ENCODE peak calls at places on chromosome 19, in six cellular contexts. One of them, this sample, is unnamed.

GRCh38 chr19:43688059-43688763 is 18.2 kb upstream of the PLAUR start:
- DNase-seq in neural crest cell: no peak
- DNase-seq in glutamatergic neuron: no peak
- DNase-seq in cardiac fibroblast: no peak
- DNase-seq in upper lobe of left lung: no peak
- DNase-seq in heart left ventricle: no peak
- DNase-seq in this sample: no peak

GRCh38 chr19:38932425-38933179 is 1.9 kb downstream of the MRPS12 start:
- DNase-seq in glutamatergic neuron: no peak
- DNase-seq in upper lobe of left lung: peak; percentile 85
- DNase-seq in cardiac fibroblast: peak; percentile 64
- DNase-seq in neural crest cell: peak; percentile 45
- DNase-seq in heart left ventricle: no peak
- DNase-seq in this sample: no peak

GRCh38 chr19:55579766-55580621 is 654 bp downstream of the ZNF579 start:
- DNase-seq in glutamatergic neuron: peak; percentile 64
- DNase-seq in heart left ventricle: peak; percentile 49
- DNase-seq in upper lobe of left lung: no peak
- DNase-seq in cardiac fibroblast: peak; percentile 51
- DNase-seq in neural crest cell: no peak
- DNase-seq in this sample: no peak

GRCh38 chr19:51422053-51422448 is 4.6 kb upstream of the SIGLEC10 start:
- DNase-seq in glutamatergic neuron: peak; percentile 86
- DNase-seq in neural crest cell: peak; percentile 98
- DNase-seq in cardiac fibroblast: peak; percentile 80
- DNase-seq in upper lobe of left lung: peak; percentile 98
- DNase-seq in heart left ventricle: peak; percentile 83
- DNase-seq in this sample: peak; percentile 92

GRCh38 chr19:15010497-15011255 is 31.0 kb upstream of the SLC1A6 start:
- DNase-seq in cardiac fibroblast: no peak
- DNase-seq in glutamatergic neuron: peak; percentile 71
- DNase-seq in heart left ventricle: no peak
- DNase-seq in neural crest cell: no peak
- DNase-seq in upper lobe of left lung: peak; percentile 76
- DNase-seq in this sample: no peak

GRCh38 chr19:7349961-7350711 is 1.4 kb downstream of the ARHGEF18 start:
- DNase-seq in cardiac fibroblast: no peak
- DNase-seq in neural crest cell: no peak
- DNase-seq in glutamatergic neuron: no peak
- DNase-seq in upper lobe of left lung: no peak
- DNase-seq in heart left ventricle: no peak
- DNase-seq in this sample: no peak

GRCh38 chr19:49441210-49441959 is at the start of gene SLC17A7:
- DNase-seq in glutamatergic neuron: peak; percentile 87
- DNase-seq in upper lobe of left lung: peak; percentile 89
- DNase-seq in neural crest cell: no peak
- DNase-seq in heart left ventricle: peak; percentile 78
- DNase-seq in cardiac fibroblast: no peak
- DNase-seq in this sample: no peak

GRCh38 chr19:55526216-55527196 is 10.4 kb downstream of the SBK2 start:
- DNase-seq in neural crest cell: no peak
- DNase-seq in heart left ventricle: peak; percentile 89
- DNase-seq in cardiac fibroblast: peak; percentile 85
- DNase-seq in glutamatergic neuron: no peak
- DNase-seq in upper lobe of left lung: peak; percentile 84
- DNase-seq in this sample: no peak

GRCh38 chr19:38893341-38893771 is 6.1 kb downstream of the SIRT2 start:
- DNase-seq in heart left ventricle: no peak
- DNase-seq in cardiac fibroblast: no peak
- DNase-seq in neural crest cell: no peak
- DNase-seq in upper lobe of left lung: no peak
- DNase-seq in glutamatergic neuron: no peak
- DNase-seq in this sample: no peak

GRCh38 chr19:677201-677600 is 1.0 kb downstream of the FSTL3 start:
- DNase-seq in heart left ventricle: peak; percentile 85
- DNase-seq in cardiac fibroblast: peak; percentile 89
- DNase-seq in neural crest cell: no peak
- DNase-seq in upper lobe of left lung: peak; percentile 92
- DNase-seq in glutamatergic neuron: no peak
- DNase-seq in this sample: peak; percentile 64

GRCh38 chr19:45187421-45188100 is 9.0 kb downstream of the BLOC1S3 start:
- DNase-seq in upper lobe of left lung: no peak
- DNase-seq in cardiac fibroblast: peak; percentile 15
- DNase-seq in glutamatergic neuron: no peak
- DNase-seq in neural crest cell: no peak
- DNase-seq in heart left ventricle: no peak
- DNase-seq in this sample: no peak

GRCh38 chr19:49862411-49863253 is 4.7 kb downstream of the PNKP start:
- DNase-seq in neural crest cell: no peak
- DNase-seq in upper lobe of left lung: peak; percentile 87
- DNase-seq in heart left ventricle: no peak
- DNase-seq in cardiac fibroblast: no peak
- DNase-seq in glutamatergic neuron: peak; percentile 72
- DNase-seq in this sample: no peak

GRCh38 chr19:39590265-39590664 is 12.1 kb upstream of the LGALS13 start:
- DNase-seq in upper lobe of left lung: no peak
- DNase-seq in neural crest cell: peak; percentile 3
- DNase-seq in cardiac fibroblast: peak; percentile 3
- DNase-seq in heart left ventricle: no peak
- DNase-seq in glutamatergic neuron: no peak
- DNase-seq in this sample: no peak

GRCh38 chr19:14577885-14578427 is 4.9 kb upstream of the CLEC17A start:
- DNase-seq in cardiac fibroblast: no peak
- DNase-seq in glutamatergic neuron: peak; percentile 51
- DNase-seq in neural crest cell: no peak
- DNase-seq in heart left ventricle: no peak
- DNase-seq in upper lobe of left lung: no peak
- DNase-seq in this sample: no peak

GRCh38 chr19:38228491-38229439 is 4.7 kb upstream of the DPF1 start:
- DNase-seq in neural crest cell: peak; percentile 64
- DNase-seq in glutamatergic neuron: peak; percentile 86
- DNase-seq in upper lobe of left lung: peak; percentile 76
- DNase-seq in heart left ventricle: peak; percentile 51
- DNase-seq in cardiac fibroblast: no peak
- DNase-seq in this sample: no peak

GRCh38 chr19:42436006-42436405 is 6.7 kb downstream of the CXCL17 start:
- DNase-seq in neural crest cell: no peak
- DNase-seq in heart left ventricle: no peak
- DNase-seq in glutamatergic neuron: peak; percentile 72
- DNase-seq in upper lobe of left lung: no peak
- DNase-seq in cardiac fibroblast: peak; percentile 53
- DNase-seq in this sample: no peak

GRCh38 chr19:7998081-7998480 is 7.4 kb downstream of the ELAVL1 start:
- DNase-seq in upper lobe of left lung: no peak
- DNase-seq in heart left ventricle: no peak
- DNase-seq in glutamatergic neuron: no peak
- DNase-seq in cardiac fibroblast: no peak
- DNase-seq in neural crest cell: no peak
- DNase-seq in this sample: no peak

GRCh38 chr19:35284153-35285140 is 2.1 kb downstream of the HAMP start:
- DNase-seq in neural crest cell: no peak
- DNase-seq in upper lobe of left lung: no peak
- DNase-seq in glutamatergic neuron: no peak
- DNase-seq in cardiac fibroblast: no peak
- DNase-seq in heart left ventricle: no peak
- DNase-seq in this sample: no peak

GRCh38 chr19:56085571-56086275 is 35.4 kb downstream of the ZNF787 start:
- DNase-seq in glutamatergic neuron: no peak
- DNase-seq in neural crest cell: no peak
- DNase-seq in cardiac fibroblast: no peak
- DNase-seq in upper lobe of left lung: no peak
- DNase-seq in heart left ventricle: no peak
- DNase-seq in this sample: no peak

GRCh38 chr19:45729774-45730388 is 815 bp downstream of the FBXO46 start:
- DNase-seq in glutamatergic neuron: no peak
- DNase-seq in neural crest cell: no peak
- DNase-seq in cardiac fibroblast: no peak
- DNase-seq in upper lobe of left lung: no peak
- DNase-seq in heart left ventricle: no peak
- DNase-seq in this sample: no peak

GRCh38 chr19:38667552-38668205 is 20.2 kb downstream of the ACTN4 start:
- DNase-seq in heart left ventricle: no peak
- DNase-seq in glutamatergic neuron: no peak
- DNase-seq in upper lobe of left lung: no peak
- DNase-seq in cardiac fibroblast: no peak
- DNase-seq in neural crest cell: no peak
- DNase-seq in this sample: no peak

GRCh38 chr19:27796540-27796939 is 1416.4 kb downstream of the UQCRFS1 start:
- DNase-seq in upper lobe of left lung: no peak
- DNase-seq in cardiac fibroblast: no peak
- DNase-seq in heart left ventricle: no peak
- DNase-seq in glutamatergic neuron: no peak
- DNase-seq in neural crest cell: no peak
- DNase-seq in this sample: no peak

GRCh38 chr19:1396019-1396767 is 5.1 kb downstream of the GAMT start:
- DNase-seq in cardiac fibroblast: no peak
- DNase-seq in glutamatergic neuron: no peak
- DNase-seq in upper lobe of left lung: no peak
- DNase-seq in neural crest cell: no peak
- DNase-seq in heart left ventricle: no peak
- DNase-seq in this sample: no peak

GRCh38 chr19:22595918-22596341 is 38.2 kb upstream of the ZNF492 start:
- DNase-seq in heart left ventricle: peak; percentile 72
- DNase-seq in neural crest cell: no peak
- DNase-seq in cardiac fibroblast: no peak
- DNase-seq in glutamatergic neuron: no peak
- DNase-seq in upper lobe of left lung: peak; percentile 59
- DNase-seq in this sample: peak; percentile 37

GRCh38 chr19:38250821-38251563 is 5.2 kb downstream of the PPP1R14A start:
- DNase-seq in neural crest cell: no peak
- DNase-seq in cardiac fibroblast: peak; percentile 78
- DNase-seq in glutamatergic neuron: peak; percentile 88
- DNase-seq in upper lobe of left lung: peak; percentile 86
- DNase-seq in heart left ventricle: peak; percentile 92
- DNase-seq in this sample: no peak

GRCh38 chr19:16603090-16603489 is 24.9 kb downstream of the MED26 start:
- DNase-seq in glutamatergic neuron: no peak
- DNase-seq in upper lobe of left lung: no peak
- DNase-seq in cardiac fibroblast: peak; percentile 26
- DNase-seq in heart left ventricle: no peak
- DNase-seq in neural crest cell: no peak
- DNase-seq in this sample: no peak

GRCh38 chr19:16601378-16602052 is 26.5 kb downstream of the MED26 start:
- DNase-seq in cardiac fibroblast: no peak
- DNase-seq in upper lobe of left lung: peak; percentile 43
- DNase-seq in heart left ventricle: peak; percentile 70
- DNase-seq in neural crest cell: no peak
- DNase-seq in glutamatergic neuron: no peak
- DNase-seq in this sample: no peak

GRCh38 chr19:16599655-16600346 is 27.6 kb upstream of the SLC35E1 start:
- DNase-seq in glutamatergic neuron: no peak
- DNase-seq in heart left ventricle: peak; percentile 5
- DNase-seq in neural crest cell: no peak
- DNase-seq in upper lobe of left lung: no peak
- DNase-seq in cardiac fibroblast: no peak
- DNase-seq in this sample: no peak

GRCh38 chr19:16598848-16599247 is 26.6 kb upstream of the SLC35E1 start:
- DNase-seq in glutamatergic neuron: no peak
- DNase-seq in neural crest cell: no peak
- DNase-seq in upper lobe of left lung: no peak
- DNase-seq in cardiac fibroblast: no peak
- DNase-seq in heart left ventricle: no peak
- DNase-seq in this sample: no peak

DNA sequence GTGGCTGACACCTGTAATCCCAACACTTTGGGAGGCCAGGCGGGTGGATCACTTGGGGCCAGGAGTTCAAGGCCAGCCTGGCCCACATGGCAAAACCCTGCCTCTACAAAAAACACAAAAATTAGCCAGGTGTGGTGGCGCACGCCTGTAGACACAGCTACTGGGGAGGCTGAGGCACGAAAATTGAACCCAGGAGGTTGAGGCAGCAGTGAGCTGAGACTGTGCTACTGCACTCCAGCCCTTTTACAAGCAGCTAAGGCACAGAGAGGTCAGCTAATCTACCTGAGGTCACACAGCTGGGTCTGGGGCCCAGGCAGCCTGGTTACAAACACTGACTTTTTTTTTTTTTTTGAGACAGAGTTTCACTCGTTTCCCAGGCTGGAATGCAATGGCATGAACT is 27.2 kb downstream of the MED26 start:
- DNase-seq in cardiac fibroblast: no peak
- DNase-seq in heart left ventricle: no peak
- DNase-seq in glutamatergic neuron: no peak
- DNase-seq in upper lobe of left lung: no peak
- DNase-seq in neural crest cell: no peak
- DNase-seq in this sample: no peak
- TF ChIP-seq CTCF in cardiac fibroblast: no peak
- TF ChIP-seq CTCF in heart left ventricle: no peak
- TF ChIP-seq CTCF in glutamatergic neuron: no peak
- TF ChIP-seq CTCF in upper lobe of left lung: no peak
- TF ChIP-seq CTCF in neural crest cell: no peak
- TF ChIP-seq CTCF in this sample: no peak

GRCh38 chr19:54206030-54206830 is 5.6 kb downstream of the RPS9 start:
- DNase-seq in neural crest cell: no peak
- DNase-seq in glutamatergic neuron: no peak
- DNase-seq in heart left ventricle: no peak
- DNase-seq in cardiac fibroblast: no peak
- DNase-seq in upper lobe of left lung: peak; percentile 83
- DNase-seq in this sample: no peak
- TF ChIP-seq CTCF in neural crest cell: no peak
- TF ChIP-seq CTCF in glutamatergic neuron: no peak
- TF ChIP-seq CTCF in heart left ventricle: no peak
- TF ChIP-seq CTCF in cardiac fibroblast: no peak
- TF ChIP-seq CTCF in upper lobe of left lung: no peak
- TF ChIP-seq CTCF in this sample: no peak

DNA sequence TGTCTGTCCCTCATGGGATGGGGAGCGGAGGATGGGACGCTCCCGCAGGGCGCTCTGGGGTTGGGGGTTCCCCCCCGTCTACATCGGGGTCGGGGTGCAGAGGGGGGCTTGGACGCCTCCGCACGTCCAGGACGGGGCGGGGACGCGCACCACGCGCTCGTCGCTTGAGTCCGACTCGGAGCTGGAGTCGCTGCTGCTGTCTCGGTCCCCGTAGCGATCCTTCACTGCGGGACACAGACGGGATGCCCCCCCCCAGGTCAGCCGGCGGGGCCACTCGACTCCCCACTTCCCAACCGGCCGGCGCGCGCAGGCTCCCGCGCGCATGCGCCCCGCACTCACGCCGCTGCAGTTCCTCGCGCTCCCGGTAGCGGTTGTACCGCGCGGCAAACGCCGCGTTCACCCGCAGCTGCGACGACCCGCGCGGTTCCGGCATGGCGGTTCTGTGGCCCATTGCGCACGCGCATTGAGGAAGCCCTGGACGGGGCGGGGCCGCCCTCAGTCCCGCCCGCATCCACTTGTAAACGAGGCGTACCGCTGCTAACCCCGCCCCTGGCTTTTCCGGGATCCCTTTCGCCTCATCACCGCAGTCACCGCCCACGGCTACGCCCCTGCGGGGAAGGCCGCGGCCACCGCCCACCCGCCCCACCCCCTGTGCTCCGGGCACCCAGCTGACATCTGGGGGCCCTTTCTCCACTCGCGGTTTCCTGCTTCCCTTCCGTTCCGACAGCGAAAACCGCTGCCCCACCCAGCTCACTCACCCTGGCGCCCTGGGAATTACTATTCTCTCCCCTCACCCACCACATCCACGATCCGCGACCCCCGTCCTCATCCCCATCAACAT is at the start of gene KRI1:
- DNase-seq in heart left ventricle: peak; percentile 99
- DNase-seq in glutamatergic neuron: peak; percentile 98
- DNase-seq in cardiac fibroblast: peak; percentile 99
- DNase-seq in neural crest cell: peak; percentile 99
- DNase-seq in upper lobe of left lung: peak; percentile 99
- DNase-seq in this sample: peak; percentile 90
- TF ChIP-seq CTCF in heart left ventricle: no peak
- TF ChIP-seq CTCF in glutamatergic neuron: peak; percentile 85
- TF ChIP-seq CTCF in cardiac fibroblast: no peak
- TF ChIP-seq CTCF in neural crest cell: peak; percentile 58
- TF ChIP-seq CTCF in upper lobe of left lung: peak; percentile 64
- TF ChIP-seq CTCF in this sample: peak; percentile 24

GRCh38 chr19:18152817-18153554 is at the start of gene PIK3R2:
- DNase-seq in cardiac fibroblast: peak; percentile 99
- DNase-seq in glutamatergic neuron: peak; percentile 100
- DNase-seq in neural crest cell: peak; percentile 100
- DNase-seq in upper lobe of left lung: peak; percentile 99
- DNase-seq in heart left ventricle: peak; percentile 100
- DNase-seq in this sample: peak; percentile 100
- TF ChIP-seq CTCF in cardiac fibroblast: no peak
- TF ChIP-seq CTCF in glutamatergic neuron: no peak
- TF ChIP-seq CTCF in neural crest cell: no peak
- TF ChIP-seq CTCF in upper lobe of left lung: no peak
- TF ChIP-seq CTCF in heart left ventricle: peak; percentile 9
- TF ChIP-seq CTCF in this sample: no peak

This sample was measured in omental fat pad.